ENCODE peak calls at places on chromosomes 12 and 14, in ten cellular contexts. V is KBM-7; W is stimulated activated CD8-positive, alpha-beta memory T cell treated with anti-CD3 and anti-CD28 coated beads, Interleukin-4, amount 100 ng/mL, for 4 hours; N is amniotic stem cell; O is NCI-H1105; P is iPS-NIHi11; C is IMR-90; X is mucosa of descending colon; K is AG09309; U is NCI-H1092. R is an unnamed sample.

GRCh38 chr12:130953783-130954543 is at the start of gene ADGRD1:
- DNase-seq in K (no peak), U (no peak), O (no peak), P (peak), N (no peak), C (peak), V (peak), W (no peak), X (peak), R (peak)

GRCh38 chr12:18502422-18502821 is 235.4 kb downstream of the PLCZ1 start:
- DNase-seq in W (no peak), U (peak), X (peak), N (no peak), V (no peak), P (no peak), O (peak), K (no peak), C (no peak), R (no peak)

GRCh38 chr14:63745858-63746425 is 18.1 kb upstream of the SGPP1 start:
- DNase-seq in K (no peak), W (no peak), P (no peak), C (no peak), U (no peak), N (no peak), O (no peak), X (peak), V (peak), R (peak)

GRCh38 chr14:84825481-84825880 is 704.5 kb upstream of the FLRT2 start:
- DNase-seq in N (no peak), C (peak), K (no peak), P (no peak), W (no peak), X (no peak), V (no peak), U (no peak), O (no peak), R (no peak)

GRCh38 chr12:11758838-11759509 is 109.5 kb downstream of the ETV6 start:
- DNase-seq in K (no peak), O (no peak), V (no peak), N (no peak), P (no peak), U (no peak), X (peak), W (no peak), C (peak), R (no peak)

GRCh38 chr14:102891111-102891510 is 31.4 kb upstream of the AMN start:
- DNase-seq in V (no peak), U (no peak), O (no peak), C (no peak), K (no peak), N (no peak), W (no peak), X (no peak), P (no peak), R (no peak)

GRCh38 chr12:59151243-59151642 is 230.9 kb upstream of the LRIG3 start:
- DNase-seq in X (no peak), W (no peak), N (no peak), V (no peak), U (no peak), K (peak), P (no peak), C (peak), O (no peak), R (no peak)

GRCh38 chr14:35213869-35214387 is 78.3 kb upstream of the PSMA6 start:
- DNase-seq in O (no peak), V (no peak), X (no peak), N (peak), P (no peak), C (peak), U (no peak), K (no peak), W (no peak), R (no peak)

GRCh38 chr12:71461787-71462328 is 22.3 kb downstream of the LGR5 start:
- DNase-seq in K (no peak), P (no peak), C (no peak), X (no peak), W (no peak), N (no peak), U (no peak), O (no peak), V (no peak), R (no peak)

GRCh38 chr14:89845346-89845745 is 109.2 kb downstream of the EFCAB11 start:
- DNase-seq in O (no peak), N (peak), C (peak), W (no peak), X (no peak), P (no peak), U (no peak), V (no peak), K (peak), R (no peak)

GRCh38 chr14:76956253-76957090 is 72.0 kb downstream of the IRF2BPL start:
- DNase-seq in X (peak), C (peak), P (peak), O (peak), U (peak), N (peak), W (peak), K (peak), V (peak), R (peak)

GRCh38 chr12:12508612-12509011 is 54.1 kb downstream of the DUSP16 start:
- DNase-seq in P (no peak), X (no peak), N (no peak), W (no peak), C (peak), K (no peak), U (no peak), V (no peak), O (no peak), R (no peak)

GRCh38 chr12:122395319-122395718 is 27.1 kb downstream of the CLIP1 start:
- DNase-seq in W (no peak), U (no peak), P (no peak), O (no peak), K (peak), N (peak), X (no peak), V (no peak), C (peak), R (no peak)

GRCh38 chr14:68955164-68955921 is 23.8 kb downstream of the ACTN1 start:
- DNase-seq in N (no peak), P (no peak), C (peak), K (no peak), U (no peak), W (no peak), V (no peak), X (peak), O (no peak), R (no peak)

GRCh38 chr12:49233842-49234526 is 30.9 kb upstream of the TUBA1C start:
- DNase-seq in V (peak), N (no peak), X (peak), W (peak), K (no peak), P (no peak), C (no peak), O (peak), U (peak), R (peak)

GRCh38 chr12:52280796-52281560 is 6.5 kb downstream of the KRT86 start:
- DNase-seq in W (no peak), V (no peak), O (no peak), U (no peak), C (peak), N (peak), X (peak), P (peak), K (peak), R (peak)

GRCh38 chr14:105007593-105008264 is 13.2 kb downstream of the CDCA4 start:
- DNase-seq in C (no peak), K (no peak), O (no peak), W (no peak), P (no peak), U (no peak), N (no peak), X (no peak), V (no peak), R (no peak)

GRCh38 chr14:65926935-65927700 is 514.6 kb downstream of the FUT8 start:
- DNase-seq in K (no peak), X (no peak), W (no peak), P (no peak), N (no peak), C (no peak), O (no peak), V (peak), U (no peak), R (peak)

GRCh38 chr12:34625116-34625515 is 602.8 kb downstream of the ALG10 start:
- DNase-seq in C (no peak), O (peak), K (no peak), V (peak), W (no peak), N (no peak), U (no peak), P (no peak), X (no peak), R (peak)

GRCh38 chr12:113144771-113145170 is 4.8 kb upstream of the CFAP73 start:
- DNase-seq in N (no peak), O (no peak), X (no peak), K (no peak), P (no peak), V (no peak), C (no peak), W (no peak), U (no peak), R (no peak)

GRCh38 chr12:12560587-12561304 is 1.9 kb downstream of the DUSP16 start:
- DNase-seq in X (peak), U (no peak), K (no peak), V (peak), W (no peak), C (peak), N (peak), P (no peak), O (no peak), R (peak)

GRCh38 chr12:5184159-5184558 is 140.5 kb downstream of the KCNA5 start:
- DNase-seq in O (no peak), V (no peak), W (no peak), U (no peak), X (no peak), K (no peak), C (peak), N (no peak), P (no peak), R (no peak)

GRCh38 chr12:15155271-15155670 is 65.9 kb downstream of the RERG start:
- DNase-seq in U (no peak), O (peak), N (no peak), X (no peak), C (no peak), P (no peak), K (no peak), V (no peak), W (no peak), R (no peak)

GRCh38 chr12:48873096-48873495 is 7.4 kb upstream of the RND1 start:
- DNase-seq in C (no peak), K (no peak), X (no peak), P (no peak), N (no peak), W (no peak), V (no peak), U (no peak), O (no peak), R (no peak)

GRCh38 chr14:77707355-77707723 is 484 bp downstream of the ALKBH1 start:
- DNase-seq in N (peak), K (peak), O (peak), V (peak), W (no peak), P (peak), U (no peak), C (peak), X (peak), R (peak)

GRCh38 chr14:106044949-106045596 is 518.7 kb downstream of the TMEM121 start:
- DNase-seq in U (no peak), X (peak), C (no peak), V (peak), N (no peak), O (no peak), W (peak), P (no peak), K (no peak), R (peak)

GRCh38 chr14:90461425-90461824 is 64.6 kb downstream of the CALM1 start:
- DNase-seq in O (no peak), P (no peak), K (no peak), N (no peak), C (no peak), W (no peak), X (no peak), U (no peak), V (no peak), R (no peak)

GRCh38 chr14:49637534-49638078 is 2.6 kb upstream of the DNAAF2 start:
- DNase-seq in N (no peak), K (no peak), X (no peak), V (no peak), U (no peak), P (no peak), C (peak), W (no peak), O (no peak), R (no peak)

GRCh38 chr12:52277486-52278245 is 3.2 kb downstream of the KRT86 start:
- DNase-seq in K (no peak), X (no peak), W (no peak), U (no peak), P (no peak), N (no peak), C (no peak), O (no peak), V (peak), R (no peak)

GRCh38 chr14:22305563-22306127 is 283.4 kb downstream of the DAD1 start:
- DNase-seq in N (no peak), X (no peak), V (peak), U (no peak), C (peak), K (no peak), O (no peak), W (no peak), P (no peak), R (peak)

GRCh38 chr12:121810833-121811433 is 7.1 kb downstream of the SETD1B start:
- DNase-seq in U (no peak), K (no peak), P (no peak), W (no peak), N (no peak), X (no peak), V (no peak), O (no peak), C (no peak), R (no peak)

GRCh38 chr12:87467893-87468292 is 561.3 kb downstream of the C12orf50 start:
- DNase-seq in N (no peak), C (no peak), O (no peak), K (no peak), X (no peak), U (no peak), P (peak), W (no peak), V (no peak), R (no peak)

GRCh38 chr14:68919129-68919927 is 59.8 kb downstream of the ACTN1 start:
- DNase-seq in X (no peak), K (no peak), W (no peak), O (no peak), N (no peak), P (no peak), V (no peak), C (no peak), U (no peak), R (no peak)

GRCh38 chr12:50039151-50039835 is 14.0 kb upstream of the RACGAP1 start:
- DNase-seq in U (peak), P (peak), V (peak), N (peak), C (peak), K (no peak), W (peak), O (peak), X (peak), R (peak)

GRCh38 chr12:120361506-120362208 is 7.3 kb downstream of the MSI1 start:
- DNase-seq in P (peak), V (peak), W (no peak), N (no peak), C (peak), U (peak), K (no peak), X (no peak), O (peak), R (no peak)

GRCh38 chr12:40224439-40225291 is at the start of gene LRRK2:
- DNase-seq in K (peak), X (peak), V (peak), P (peak), C (peak), O (peak), N (peak), W (peak), U (no peak), R (no peak)

GRCh38 chr12:113796086-113796827 is 169.9 kb downstream of the RBM19 start:
- DNase-seq in X (no peak), P (no peak), V (no peak), K (no peak), W (no peak), U (no peak), C (no peak), O (no peak), N (no peak), R (no peak)

GRCh38 chr12:47534695-47535094 is 171.1 kb downstream of the RPAP3 start:
- DNase-seq in N (no peak), W (no peak), U (no peak), X (no peak), O (no peak), K (no peak), V (peak), P (peak), C (peak), R (peak)

R was measured in OCI-M1.